ENCODE peak calls at places on chromosomes 3 and 15, in five cellular contexts. O is breast epithelium, G is NB4, H is suprapubic skin, T is GM12892. M is an unnamed sample.
A peak's percentile ranks its signal among the peaks of the same experiment; 100 is the strongest.

GRCh38 chr15:69454953-69455352 is 2.3 kb downstream of the RPLP1 start:
- DNase-seq in O (no peak), G (peak; percentile 14), H (no peak), T (no peak), M (no peak)

GRCh38 chr15:71400347-71400746 is 285.1 kb downstream of the THSD4 start:
- DNase-seq in O (no peak), G (no peak), H (no peak), T (no peak), M (no peak)

GRCh38 chr3:194001728-194002459 is 134.1 kb upstream of the HES1 start:
- DNase-seq in O (no peak), G (no peak), H (no peak), T (no peak), M (no peak)

GRCh38 chr3:150538324-150539208 is 7.7 kb downstream of the SERP1 start:
- DNase-seq in O (no peak), G (no peak), H (no peak), T (no peak), M (no peak)

GRCh38 chr15:73802336-73803105 is 49.4 kb upstream of the INSYN1 start:
- DNase-seq in O (peak; percentile 71), G (no peak), H (no peak), T (no peak), M (peak; percentile 32)

GRCh38 chr3:42043116-42043796 is 47.9 kb upstream of the TRAK1 start:
- DNase-seq in O (no peak), G (no peak), H (peak; percentile 72), T (no peak), M (peak; percentile 89)

GRCh38 chr3:134988666-134989065 is 193.6 kb downstream of the EPHB1 start:
- DNase-seq in O (no peak), G (no peak), H (no peak), T (no peak), M (no peak)

GRCh38 chr3:56864090-56864489 is 62.3 kb upstream of the ARHGEF3 start:
- DNase-seq in O (no peak), G (no peak), H (no peak), T (no peak), M (no peak)

GRCh38 chr3:123809597-123809996 is 74.5 kb downstream of the MYLK start:
- DNase-seq in O (no peak), G (no peak), H (no peak), T (no peak), M (no peak)

GRCh38 chr3:98777801-98778220 is 14.7 kb downstream of the ST3GAL6 start:
- DNase-seq in O (no peak), G (no peak), H (no peak), T (no peak), M (no peak)

GRCh38 chr3:179046497-179047353 is 24.9 kb downstream of the ZMAT3 start:
- DNase-seq in O (no peak), G (peak; percentile 79), H (no peak), T (no peak), M (no peak)

GRCh38 chr15:90364251-90364650 is 12.2 kb downstream of the ZNF774 start:
- DNase-seq in O (no peak), G (no peak), H (no peak), T (no peak), M (no peak)

GRCh38 chr3:28334552-28334951 is 14.0 kb upstream of the ZCWPW2 start:
- DNase-seq in O (no peak), G (no peak), H (no peak), T (no peak), M (no peak)

GRCh38 chr3:141271279-141272033 is 39.8 kb downstream of the PXYLP1 start:
- DNase-seq in O (no peak), G (peak; percentile 13), H (no peak), T (no peak), M (no peak)

GRCh38 chr3:184795493-184796198 is 16.3 kb upstream of the VPS8 start:
- DNase-seq in O (no peak), G (no peak), H (no peak), T (no peak), M (no peak)

GRCh38 chr3:189143321-189143720 is 28.4 kb upstream of the TPRG1 start:
- DNase-seq in O (no peak), G (no peak), H (no peak), T (no peak), M (no peak)

GRCh38 chr15:101647251-101647650 is 4.9 kb downstream of the TM2D3 start:
- DNase-seq in O (no peak), G (no peak), H (no peak), T (no peak), M (no peak)

GRCh38 chr3:85594648-85595047 is 635.9 kb downstream of the CADM2 start:
- DNase-seq in O (no peak), G (no peak), H (no peak), T (no peak), M (no peak)

GRCh38 chr3:178382388-178383061 is 153.7 kb upstream of the KCNMB2 start:
- DNase-seq in O (no peak), G (no peak), H (no peak), T (no peak), M (no peak)

GRCh38 chr15:83694030-83694429 is 40.1 kb downstream of the ADAMTSL3 start:
- DNase-seq in O (no peak), G (peak; percentile 12), H (no peak), T (no peak), M (no peak)

GRCh38 chr15:40358492-40359353 is 704 bp downstream of the DISP2 start:
- DNase-seq in O (no peak), G (peak; percentile 56), H (no peak), T (no peak), M (no peak)

GRCh38 chr15:63480441-63480821 is 24.0 kb upstream of the USP3 start:
- DNase-seq in O (no peak), G (no peak), H (no peak), T (no peak), M (no peak)

GRCh38 chr3:143192193-143192592 is 72.6 kb downstream of the CHST2 start:
- DNase-seq in O (no peak), G (no peak), H (no peak), T (no peak), M (no peak)

GRCh38 chr3:107841864-107842263 is 249.0 kb downstream of the CD47 start:
- DNase-seq in O (peak; percentile 26), G (no peak), H (no peak), T (no peak), M (no peak)

GRCh38 chr3:172061724-172062184 is 22.4 kb downstream of the FNDC3B start:
- DNase-seq in O (no peak), G (peak; percentile 76), H (no peak), T (no peak), M (no peak)

GRCh38 chr3:193743702-193744047 is 150.7 kb downstream of the OPA1 start:
- DNase-seq in O (no peak), G (peak; percentile 38), H (no peak), T (no peak), M (no peak)

GRCh38 chr3:99875925-99876781 is 58.5 kb downstream of the CMSS1 start:
- DNase-seq in O (peak; percentile 55), G (peak; percentile 78), H (peak; percentile 82), T (peak; percentile 53), M (peak; percentile 85)
- TF ChIP-seq POLR2A in O (peak; percentile 49), G (no peak), H (peak; percentile 56), T (peak; percentile 68), M (peak; percentile 98)

DNA sequence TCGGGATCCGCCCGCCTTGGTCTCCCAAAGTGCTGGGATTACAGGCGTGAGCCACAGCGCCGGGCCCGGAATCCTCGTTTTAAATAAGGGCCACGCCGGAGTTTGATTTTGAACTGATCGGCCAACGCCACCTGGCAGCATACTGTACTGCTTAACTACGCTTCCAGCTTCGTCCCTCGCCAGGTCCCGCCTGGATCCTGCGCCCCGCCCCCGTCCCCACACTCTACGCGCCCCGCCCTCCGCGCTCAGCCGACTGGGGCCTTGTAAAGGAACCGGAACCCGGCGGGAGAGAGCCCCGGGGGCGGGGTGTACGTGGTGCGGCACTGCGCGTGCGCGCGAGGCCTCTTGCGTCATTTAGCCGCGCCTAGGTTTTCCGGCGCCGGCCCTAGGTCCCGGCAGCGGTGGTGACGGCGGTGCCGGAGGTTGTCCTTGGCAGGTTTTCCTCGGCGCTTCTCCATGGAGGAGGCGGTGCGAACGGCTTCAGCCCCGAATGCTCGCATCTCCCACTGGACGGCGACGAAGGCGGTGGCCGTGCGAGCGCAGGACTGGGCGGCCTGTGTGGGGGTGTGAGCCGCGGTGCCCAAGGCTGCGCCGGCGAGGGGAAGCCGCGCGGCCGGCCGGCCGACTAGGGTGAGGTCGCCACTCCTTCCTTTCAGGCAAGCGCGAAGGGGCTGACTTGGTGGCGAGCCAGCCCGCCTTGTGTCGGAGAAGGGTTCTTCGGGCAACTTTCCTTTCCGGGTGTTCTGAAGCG is at the start of gene NIPA2:
- DNase-seq in O (peak; percentile 98), G (peak; percentile 97), H (peak; percentile 99), T (peak; percentile 84), M (peak; percentile 99)
- TF ChIP-seq POLR2A in O (peak; percentile 78), G (peak; percentile 83), H (peak; percentile 50), T (peak; percentile 90), M (peak; percentile 38)

GRCh38 chr3:126179825-126180476 is 435 bp downstream of the ALDH1L1 start:
- DNase-seq in O (peak; percentile 38), G (no peak), H (no peak), T (no peak), M (peak; percentile 62)
- TF ChIP-seq POLR2A in O (no peak), G (no peak), H (no peak), T (no peak), M (no peak)

DNA sequence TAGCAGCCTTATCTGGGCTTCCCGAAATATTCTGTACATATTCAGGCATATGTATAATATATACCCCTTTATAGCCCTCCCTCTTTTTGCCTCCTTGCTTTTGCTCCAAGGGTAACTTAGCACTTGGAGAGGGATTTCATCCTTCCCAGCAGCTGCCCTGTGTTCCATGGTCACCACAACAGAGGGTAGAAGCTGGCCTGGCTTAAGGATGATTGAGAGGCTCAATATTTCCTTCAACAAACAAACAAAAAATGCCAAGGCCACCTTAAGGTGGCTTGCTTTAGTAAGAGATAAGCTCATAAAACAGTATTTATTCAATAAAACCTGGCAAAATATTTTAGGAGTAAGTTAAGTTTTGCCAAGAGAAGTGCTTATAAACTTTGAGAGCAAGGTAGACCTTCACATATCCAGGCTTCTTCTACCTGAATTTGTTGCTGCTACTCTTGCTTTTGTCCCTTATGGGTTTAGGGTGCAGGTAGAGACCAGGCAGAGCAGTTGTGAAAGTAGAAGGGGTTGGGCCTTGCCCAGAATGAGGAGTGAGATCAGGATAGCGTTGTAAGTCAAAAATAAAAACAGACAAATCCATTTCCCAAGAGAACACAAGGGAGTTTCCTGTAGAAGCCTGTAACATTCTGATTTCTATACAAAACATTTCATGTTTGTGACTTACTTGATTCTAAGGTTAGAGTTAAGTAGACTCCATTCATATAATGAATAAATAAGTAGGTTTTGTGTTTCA is 52.7 kb upstream of the ATOSA start:
- DNase-seq in O (no peak), G (no peak), H (no peak), T (no peak), M (no peak)
- TF ChIP-seq POLR2A in O (no peak), G (no peak), H (no peak), T (no peak), M (no peak)

DNA sequence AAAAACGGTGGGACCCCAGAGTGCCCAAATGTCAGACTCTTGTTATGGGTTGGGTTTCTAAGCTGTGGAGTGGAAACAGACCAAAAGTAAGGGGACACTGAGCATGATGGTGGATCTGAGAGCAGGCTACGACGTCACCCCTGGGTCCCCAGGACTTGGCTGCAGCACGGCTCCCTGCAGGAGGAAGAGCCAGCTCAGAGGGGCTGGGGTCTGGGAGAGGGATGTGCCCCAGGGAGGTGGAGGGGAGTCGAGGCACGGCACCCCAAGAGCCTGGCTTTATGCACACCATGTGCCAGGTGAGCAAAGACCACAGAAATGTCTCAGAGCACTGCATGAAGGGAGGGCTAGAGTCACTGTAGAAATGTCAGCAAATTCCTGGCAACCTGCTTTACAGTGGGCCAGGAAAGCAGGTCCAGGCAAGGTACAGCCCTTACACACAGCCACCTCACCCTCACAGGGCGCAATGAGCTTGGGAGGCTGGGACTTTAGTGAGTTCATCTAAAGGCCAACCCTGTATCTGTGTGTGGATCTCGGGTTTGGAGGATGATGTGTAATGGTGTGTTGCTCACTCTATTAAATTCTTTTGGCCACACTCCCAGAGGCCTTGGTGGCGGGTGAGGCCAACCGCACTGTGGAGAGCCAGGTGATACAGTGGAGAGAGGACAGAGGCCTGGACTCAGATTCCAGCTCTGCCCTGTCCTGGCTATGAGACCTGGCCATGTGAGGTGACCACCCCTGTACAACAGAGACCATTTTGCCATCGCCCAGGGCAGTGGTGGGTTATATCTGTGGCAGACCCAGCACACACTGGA is 14.1 kb downstream of the CTSH start:
- DNase-seq in O (peak; percentile 92), G (no peak), H (no peak), T (no peak), M (no peak)
- TF ChIP-seq POLR2A in O (no peak), G (no peak), H (no peak), T (peak; percentile 32), M (no peak)